ENCODE peak calls at places on chromosomes 6 and 20, in six cellular contexts. T is COR-L47, U is tibial nerve, C is amniotic stem cell, Q is HEK293T, B is myocyte. F is an unnamed sample.

GRCh38 chr6:105626290-105627158 is 223.6 kb upstream of the PREP start:
- DNase-seq in T (no peak), U (no peak), C (no peak), Q (no peak), B (no peak), F (no peak)

GRCh38 chr6:98335594-98335993 is 498.8 kb upstream of the POU3F2 start:
- DNase-seq in T (peak), U (no peak), C (no peak), Q (peak), B (no peak), F (no peak)

GRCh38 chr20:46070215-46070910 is 19.4 kb downstream of the NCOA5 start:
- DNase-seq in T (no peak), U (no peak), C (no peak), Q (no peak), B (no peak), F (no peak)

GRCh38 chr20:32201296-32201976 is 6.1 kb downstream of the PLAGL2 start:
- DNase-seq in T (no peak), U (no peak), C (no peak), Q (no peak), B (no peak), F (no peak)

GRCh38 chr20:20614391-20614790 is 98.1 kb downstream of the RALGAPA2 start:
- DNase-seq in T (no peak), U (no peak), C (no peak), Q (no peak), B (no peak), F (no peak)

GRCh38 chr20:14984768-14985622 is 647.6 kb upstream of the FLRT3 start:
- DNase-seq in T (no peak), U (no peak), C (no peak), Q (no peak), B (no peak), F (no peak)

GRCh38 chr20:52959125-52959524 is 13.0 kb upstream of the TSHZ2 start:
- DNase-seq in T (no peak), U (no peak), C (no peak), Q (peak), B (peak), F (no peak)

GRCh38 chr6:10951675-10952282 is 64.9 kb downstream of the SYCP2L start:
- DNase-seq in T (peak), U (no peak), C (peak), Q (peak), B (peak), F (peak)

GRCh38 chr6:149318581-149319286 is 1.2 kb downstream of the TAB2 start:
- DNase-seq in T (no peak), U (no peak), C (no peak), Q (no peak), B (no peak), F (peak)

GRCh38 chr20:32465092-32465900 is 107.2 kb downstream of the ASXL1 start:
- DNase-seq in T (no peak), U (no peak), C (no peak), Q (no peak), B (no peak), F (no peak)

GRCh38 chr20:36162272-36162966 is 7.9 kb downstream of the EPB41L1 start:
- DNase-seq in T (no peak), U (no peak), C (no peak), Q (peak), B (no peak), F (no peak)

GRCh38 chr6:984031-984430 is 291.1 kb upstream of the EXOC2 start:
- DNase-seq in T (no peak), U (no peak), C (no peak), Q (no peak), B (no peak), F (no peak)

GRCh38 chr6:152136449-152136825 is 329.0 kb downstream of the ESR1 start:
- DNase-seq in T (no peak), U (no peak), C (no peak), Q (no peak), B (no peak), F (no peak)

GRCh38 chr20:34062651-34063482 is 49.2 kb downstream of the EIF2S2 start:
- DNase-seq in T (no peak), U (no peak), C (no peak), Q (no peak), B (no peak), F (no peak)

GRCh38 chr6:156390621-156391378 is 386.4 kb upstream of the ARID1B start:
- DNase-seq in T (no peak), U (no peak), C (no peak), Q (no peak), B (no peak), F (no peak)

GRCh38 chr6:5693588-5693987 is 313.1 kb downstream of the NRN1 start:
- DNase-seq in T (no peak), U (no peak), C (no peak), Q (no peak), B (no peak), F (no peak)

GRCh38 chr6:141482773-141483172 is 650.0 kb upstream of the GJE1 start:
- DNase-seq in T (no peak), U (no peak), C (no peak), Q (no peak), B (peak), F (no peak)

GRCh38 chr6:7170117-7170732 is 62.5 kb downstream of the RREB1 start:
- DNase-seq in T (no peak), U (no peak), C (no peak), Q (no peak), B (no peak), F (no peak)

GRCh38 chr20:57275813-57276212 is 9.4 kb upstream of the BMP7 start:
- DNase-seq in T (no peak), U (no peak), C (no peak), Q (no peak), B (no peak), F (no peak)

GRCh38 chr6:36934868-36935267 is 19.7 kb upstream of the PI16 start:
- DNase-seq in T (no peak), U (no peak), C (no peak), Q (no peak), B (no peak), F (no peak)

GRCh38 chr6:39927159-39927558 is 7.1 kb downstream of the MOCS1 start:
- DNase-seq in T (no peak), U (no peak), C (no peak), Q (no peak), B (no peak), F (no peak)

GRCh38 chr20:51153867-51154707 is 131.2 kb upstream of the KCNG1 start:
- DNase-seq in T (no peak), U (no peak), C (no peak), Q (no peak), B (no peak), F (no peak)

GRCh38 chr20:59207742-59208357 is 44.2 kb downstream of the ZNF831 start:
- DNase-seq in T (peak), U (no peak), C (no peak), Q (peak), B (peak), F (no peak)

GRCh38 chr20:36744764-36745191 is 1.1 kb downstream of the NDRG3 start:
- DNase-seq in T (peak), U (no peak), C (no peak), Q (peak), B (peak), F (no peak)

GRCh38 chr20:38790210-38791053 is 15.1 kb upstream of the PPP1R16B start:
- DNase-seq in T (peak), U (no peak), C (no peak), Q (peak), B (peak), F (peak)

GRCh38 chr20:36525620-36526365 is 15.5 kb upstream of the MYL9 start:
- DNase-seq in T (no peak), U (no peak), C (no peak), Q (no peak), B (no peak), F (no peak)

GRCh38 chr20:45629496-45630100 is at the start of gene WFDC10A:
- DNase-seq in T (peak), U (peak), C (no peak), Q (peak), B (peak), F (no peak)

GRCh38 chr20:35273449-35274171 is 4.3 kb downstream of the MMP24OS start:
- DNase-seq in T (no peak), U (no peak), C (no peak), Q (no peak), B (peak), F (no peak)

GRCh38 chr20:32470025-32470861 is 112.1 kb downstream of the ASXL1 start:
- DNase-seq in T (no peak), U (no peak), C (peak), Q (peak), B (no peak), F (peak)

GRCh38 chr6:29426654-29427053 is 11.9 kb downstream of the OR12D1 start:
- DNase-seq in T (no peak), U (no peak), C (no peak), Q (no peak), B (no peak), F (no peak)

GRCh38 chr6:154298297-154298696 is 58.3 kb downstream of the IPCEF1 start:
- DNase-seq in T (no peak), U (no peak), C (no peak), Q (no peak), B (no peak), F (no peak)

GRCh38 chr20:31704225-31705119 is 18.2 kb downstream of the BCL2L1 start:
- DNase-seq in T (no peak), U (no peak), C (no peak), Q (no peak), B (no peak), F (no peak)

F was measured in KG1.